ENCODE peak calls at places on chromosome 9, in six cellular contexts. A is HTR-8/SVneo; C is renal cortical epithelial cell; H is Right ventricle myocardium superior; R is activated naive CD8-positive, alpha-beta T cell treated with anti-CD3 and anti-CD28 coated beads, Interleukin-2, amount 50 U/mL, for 16 hours; D is choroid plexus epithelial cell. U is an unnamed sample.

GRCh38 chr9:9004844-9005243 is 1205.3 kb upstream of the DMAC1 start:
- DNase-seq in A (no peak), R (no peak), H (no peak), C (no peak), D (no peak), U (no peak)

GRCh38 chr9:105264380-105264779 is 19.9 kb downstream of the SLC44A1 start:
- DNase-seq in C (peak), H (no peak), D (peak), R (no peak), A (no peak), U (no peak)

GRCh38 chr9:128555180-128555721 is 2.9 kb downstream of the SPTAN1 start:
- DNase-seq in C (peak), A (peak), R (no peak), D (peak), H (no peak), U (no peak)

GRCh38 chr9:88974641-88975040 is 16.6 kb upstream of the S1PR3 start:
- DNase-seq in R (no peak), D (no peak), H (no peak), C (no peak), A (no peak), U (no peak)

GRCh38 chr9:112863214-112863613 is 27.5 kb downstream of the SLC46A2 start:
- DNase-seq in H (peak), C (no peak), A (no peak), R (no peak), D (peak), U (no peak)

GRCh38 chr9:76732341-76732958 is 31.8 kb upstream of the PCA3 start:
- DNase-seq in C (no peak), R (no peak), A (no peak), H (no peak), D (peak), U (no peak)

GRCh38 chr9:125409637-125410521 is 148.3 kb downstream of the GAPVD1 start:
- DNase-seq in A (peak), D (peak), R (no peak), H (peak), C (peak), U (no peak)

GRCh38 chr9:132637351-132637750 is 32.4 kb downstream of the DDX31 start:
- DNase-seq in R (no peak), H (no peak), A (no peak), D (no peak), C (no peak), U (no peak)

GRCh38 chr9:135012166-135012565 is 75.3 kb upstream of the OLFM1 start:
- DNase-seq in A (no peak), D (no peak), H (no peak), R (no peak), C (no peak), U (no peak)

GRCh38 chr9:34869390-34869789 is 88.7 kb upstream of the PHF24 start:
- DNase-seq in D (peak), R (no peak), C (peak), H (no peak), A (no peak), U (no peak)

GRCh38 chr9:76101945-76102344 is 211.5 kb downstream of the PCSK5 start:
- DNase-seq in D (no peak), A (no peak), C (no peak), H (no peak), R (no peak), U (no peak)

GRCh38 chr9:18727904-18728303 is 254.0 kb downstream of the ADAMTSL1 start:
- DNase-seq in R (no peak), A (no peak), H (no peak), C (no peak), D (no peak), U (no peak)

GRCh38 chr9:38649731-38650363 is 29.5 kb upstream of the ANKRD18A start:
- DNase-seq in R (no peak), D (no peak), H (peak), C (no peak), A (no peak), U (no peak)

GRCh38 chr9:136093331-136093986 is 1.6 kb downstream of the NACC2 start:
- DNase-seq in H (peak), D (peak), A (no peak), R (no peak), C (no peak), U (peak)

GRCh38 chr9:83432104-83432627 is 106.0 kb downstream of the FRMD3 start:
- DNase-seq in C (peak), A (peak), H (peak), R (no peak), D (peak), U (peak)

GRCh38 chr9:136119259-136120118 is 814 bp upstream of the TMEM250 start:
- DNase-seq in C (peak), A (no peak), D (peak), H (peak), R (no peak), U (peak)

GRCh38 chr9:134272302-134273023 is 53.8 kb upstream of the RXRA start:
- DNase-seq in D (no peak), H (no peak), A (no peak), R (no peak), C (no peak), U (peak)

GRCh38 chr9:131181091-131181681 is 55.8 kb downstream of the NUP214 start:
- DNase-seq in R (no peak), A (no peak), H (no peak), C (no peak), D (no peak), U (no peak)

GRCh38 chr9:136081113-136081825 is 13.8 kb downstream of the NACC2 start:
- DNase-seq in D (peak), R (no peak), H (peak), C (no peak), A (no peak), U (no peak)

GRCh38 chr9:100602302-100602930 is 24.5 kb downstream of the CAVIN4 start:
- DNase-seq in A (peak), C (peak), H (no peak), R (no peak), D (peak), U (no peak)